ENCODE peak calls at places on chromosomes 16 and 17, in six cellular contexts. U is sigmoid colon, J is spleen, G is adipocyte, N is tibial artery, V is PC-9. I is an unnamed sample. For H3K27me3 and H3K4me1, the result is how much of the 10 kb centered on the place peaks cover.

GRCh38 chr17:44387773-44388172 is 1.7 kb downstream of the ITGA2B start:
- DNase-seq in U (no peak), J (no peak), G (no peak), N (no peak), V (no peak), I (no peak)

GRCh38 chr17:19398301-19399181 is 11.6 kb upstream of the MFAP4 start:
- DNase-seq in U (peak), J (peak), G (peak), N (peak), V (peak), I (no peak)

GRCh38 chr16:49622421-49623402 is 233.2 kb downstream of the ZNF423 start:
- DNase-seq in U (no peak), J (peak), G (no peak), N (no peak), V (no peak), I (no peak)

GRCh38 chr16:49281843-49282642 is 405 bp upstream of the CBLN1 start:
- DNase-seq in U (peak), J (peak), G (peak), N (peak), V (no peak), I (no peak)

GRCh38 chr16:74735162-74735452 is 34.4 kb upstream of the MLKL start:
- DNase-seq in U (no peak), J (no peak), G (no peak), N (no peak), V (no peak), I (no peak)

GRCh38 chr17:44584498-44584897 is 27.2 kb downstream of the FZD2 start:
- DNase-seq in U (no peak), J (no peak), G (no peak), N (no peak), V (no peak), I (no peak)

GRCh38 chr17:42937712-42938596 is 26.3 kb downstream of the AARSD1 start:
- DNase-seq in U (peak), J (no peak), G (peak), N (no peak), V (peak), I (no peak)

GRCh38 chr16:10070591-10070990 is 111.6 kb downstream of the GRIN2A start:
- DNase-seq in U (no peak), J (no peak), G (no peak), N (no peak), V (no peak), I (no peak)

GRCh38 chr17:37039269-37039668 is 90.5 kb downstream of the AATF start:
- DNase-seq in U (no peak), J (no peak), G (no peak), N (no peak), V (no peak), I (no peak)

GRCh38 chr16:70553645-70554044 is 30.0 kb downstream of the SF3B3 start:
- DNase-seq in U (no peak), J (no peak), G (peak), N (no peak), V (no peak), I (no peak)

GRCh38 chr17:14745122-14745521 is 444.2 kb downstream of the HS3ST3B1 start:
- DNase-seq in U (no peak), J (no peak), G (peak), N (no peak), V (no peak), I (no peak)

GRCh38 chr17:65523411-65523810 is 38.0 kb downstream of the AXIN2 start:
- DNase-seq in U (no peak), J (peak), G (no peak), N (no peak), V (no peak), I (no peak)

GRCh38 chr16:759110-759910 is 1.2 kb upstream of the MSLN start:
- DNase-seq in U (no peak), J (no peak), G (no peak), N (no peak), V (peak), I (no peak)

GRCh38 chr16:71399801-71400563 is 41.5 kb downstream of the CALB2 start:
- DNase-seq in U (no peak), J (no peak), G (no peak), N (no peak), V (no peak), I (no peak)

GRCh38 chr17:81366648-81367047 is 28.6 kb upstream of the BAHCC1 start:
- DNase-seq in U (no peak), J (peak), G (no peak), N (no peak), V (no peak), I (no peak)

GRCh38 chr16:73956592-73957495 is 339.8 kb upstream of the PSMD7 start:
- DNase-seq in U (peak), J (no peak), G (peak), N (peak), V (peak), I (no peak)

GRCh38 chr17:47203984-47204721 is 5.0 kb upstream of the MYL4 start:
- DNase-seq in U (no peak), J (no peak), G (no peak), N (no peak), V (no peak), I (peak)

GRCh38 chr17:41492771-41493170 is 3.1 kb upstream of the KRT36 start:
- DNase-seq in U (no peak), J (no peak), G (peak), N (no peak), V (no peak), I (no peak)

GRCh38 chr17:82301300-82301915 is 16.0 kb downstream of the CD7 start:
- DNase-seq in U (peak), J (no peak), G (no peak), N (no peak), V (no peak), I (no peak)

GRCh38 chr16:27286446-27286845 is 17.9 kb upstream of the NSMCE1 start:
- DNase-seq in U (no peak), J (no peak), G (peak), N (peak), V (peak), I (no peak)

GRCh38 chr16:3013491-3013951 is 798 bp downstream of the CLDN9 start:
- DNase-seq in U (no peak), J (no peak), G (no peak), N (no peak), V (no peak), I (no peak)
- H3K27me3 ChIP-seq in U (half or more), J (half or more), G (under half), N (under half), V (under half), I (under half)

GRCh38 chr16:85583491-85584181 is 29.5 kb upstream of the GSE1 start:
- DNase-seq in U (no peak), J (no peak), G (peak), N (no peak), V (no peak), I (no peak)
- H3K4me1 ChIP-seq in U (under half), J (under half), G (under half), N (under half), V (under half), I (under half)

GRCh38 chr17:79202476-79202875 is 127.9 kb downstream of the ENGASE start:
- DNase-seq in U (no peak), J (no peak), G (no peak), N (no peak), V (no peak), I (no peak)

GRCh38 chr17:79204261-79204660 is 129.6 kb downstream of the ENGASE start:
- DNase-seq in U (no peak), J (no peak), G (no peak), N (no peak), V (no peak), I (no peak)

GRCh38 chr17:79201536-79202227 is 127.1 kb downstream of the ENGASE start:
- DNase-seq in U (no peak), J (no peak), G (no peak), N (no peak), V (no peak), I (no peak)

GRCh38 chr17:79203016-79203415 is 128.4 kb downstream of the ENGASE start:
- DNase-seq in U (no peak), J (no peak), G (no peak), N (no peak), V (no peak), I (no peak)

DNA sequence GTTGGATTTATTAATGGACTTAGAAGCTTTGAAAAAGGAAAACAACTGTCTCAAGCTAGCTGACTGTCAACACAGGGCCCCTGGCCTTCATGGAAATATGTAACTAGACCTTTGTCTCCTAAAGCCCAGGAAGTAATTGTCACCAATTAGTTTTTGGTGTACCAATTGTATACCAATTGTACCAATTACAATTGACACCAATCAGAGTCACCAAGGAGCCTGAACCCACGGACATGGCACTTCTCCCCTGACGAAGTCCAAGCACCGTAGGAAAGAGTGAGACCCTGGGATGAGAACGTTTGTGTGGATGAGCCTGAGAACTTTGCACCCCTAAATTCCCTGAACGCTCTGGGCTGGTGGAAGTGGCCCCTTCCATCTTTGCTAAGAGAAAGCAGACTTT is 129.0 kb downstream of the ENGASE start:
- DNase-seq in U (no peak), J (no peak), G (no peak), N (no peak), V (no peak), I (no peak)
- H3K27me3 ChIP-seq in U (under half), J (half or more), G (under half), N (under half), V (half or more), I (under half)

DNA sequence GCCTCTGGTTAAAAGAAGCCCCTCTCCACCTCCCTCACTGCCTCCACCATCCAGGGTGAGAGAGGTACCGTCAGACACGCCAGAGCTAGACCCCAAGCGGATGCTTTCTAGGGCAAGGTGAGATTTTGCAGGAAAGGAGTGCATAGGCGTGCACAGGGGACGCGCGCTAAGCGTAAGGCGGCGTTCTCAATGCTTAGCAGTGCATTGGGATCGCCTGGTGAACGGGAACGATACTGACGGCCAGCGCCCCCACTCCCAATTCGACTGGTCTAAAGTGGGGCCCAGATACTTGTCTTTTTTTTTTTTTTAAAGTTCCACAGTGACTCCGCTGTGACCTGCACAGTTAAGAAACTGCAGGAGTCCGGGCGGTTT is 57.9 kb upstream of the CREBBP start:
- DNase-seq in U (peak), J (no peak), G (no peak), N (no peak), V (no peak), I (no peak)
- H3K4me1 ChIP-seq in U (under half), J (under half), G (under half), N (under half), V (under half), I (under half)

I was measured in CD8-positive, alpha-beta memory T cell.